ENCODE peak calls at places on chromosomes 6 and 20, in four cellular contexts. One of them, this sample, is unnamed.
A peak's percentile ranks its signal among the peaks of the same experiment; 100 is the strongest.

GRCh38 chr6:136067731-136068341 is 182.3 kb downstream of the MTFR2 start:
- DNase-seq in stimulated activated naive B cell treated with anti-CD40 and anti-IgM and Interleukin-4, amounts not matched to agents 10 μg/mL and 1 μg/mL and 100 μg/mL, for 72 hours: no peak
- DNase-seq in GM04504: no peak
- DNase-seq in left ventricle myocardium inferior: no peak
- DNase-seq in this sample: no peak

GRCh38 chr6:156980948-156981347 is 203.8 kb downstream of the ARID1B start:
- DNase-seq in stimulated activated naive B cell treated with anti-CD40 and anti-IgM and Interleukin-4, amounts not matched to agents 10 μg/mL and 1 μg/mL and 100 μg/mL, for 72 hours: no peak
- DNase-seq in left ventricle myocardium inferior: no peak
- DNase-seq in GM04504: no peak
- DNase-seq in this sample: no peak

GRCh38 chr20:32582659-32583580 is 2.2 kb downstream of the NOL4L start:
- DNase-seq in GM04504: no peak
- DNase-seq in stimulated activated naive B cell treated with anti-CD40 and anti-IgM and Interleukin-4, amounts not matched to agents 10 μg/mL and 1 μg/mL and 100 μg/mL, for 72 hours: no peak
- DNase-seq in left ventricle myocardium inferior: peak; percentile 25
- DNase-seq in this sample: no peak

GRCh38 chr6:146915671-146916127 is 288.5 kb upstream of the STXBP5 start:
- DNase-seq in left ventricle myocardium inferior: no peak
- DNase-seq in stimulated activated naive B cell treated with anti-CD40 and anti-IgM and Interleukin-4, amounts not matched to agents 10 μg/mL and 1 μg/mL and 100 μg/mL, for 72 hours: no peak
- DNase-seq in GM04504: no peak
- DNase-seq in this sample: no peak

GRCh38 chr6:8619853-8620252 is 184.5 kb upstream of the SLC35B3 start:
- DNase-seq in left ventricle myocardium inferior: no peak
- DNase-seq in GM04504: no peak
- DNase-seq in stimulated activated naive B cell treated with anti-CD40 and anti-IgM and Interleukin-4, amounts not matched to agents 10 μg/mL and 1 μg/mL and 100 μg/mL, for 72 hours: no peak
- DNase-seq in this sample: no peak

GRCh38 chr20:33475381-33476160 is 14.3 kb upstream of the CBFA2T2 start:
- DNase-seq in GM04504: no peak
- DNase-seq in stimulated activated naive B cell treated with anti-CD40 and anti-IgM and Interleukin-4, amounts not matched to agents 10 μg/mL and 1 μg/mL and 100 μg/mL, for 72 hours: no peak
- DNase-seq in left ventricle myocardium inferior: no peak
- DNase-seq in this sample: no peak

GRCh38 chr20:39944861-39945260 is 744.2 kb downstream of the MAFB start:
- DNase-seq in left ventricle myocardium inferior: no peak
- DNase-seq in GM04504: no peak
- DNase-seq in stimulated activated naive B cell treated with anti-CD40 and anti-IgM and Interleukin-4, amounts not matched to agents 10 μg/mL and 1 μg/mL and 100 μg/mL, for 72 hours: no peak
- DNase-seq in this sample: no peak

GRCh38 chr20:11158589-11158988 is 484.8 kb upstream of the JAG1 start:
- DNase-seq in left ventricle myocardium inferior: no peak
- DNase-seq in stimulated activated naive B cell treated with anti-CD40 and anti-IgM and Interleukin-4, amounts not matched to agents 10 μg/mL and 1 μg/mL and 100 μg/mL, for 72 hours: no peak
- DNase-seq in GM04504: no peak
- DNase-seq in this sample: no peak

GRCh38 chr6:166760288-166760687 is 133.2 kb upstream of the RPS6KA2 start:
- DNase-seq in left ventricle myocardium inferior: no peak
- DNase-seq in GM04504: no peak
- DNase-seq in stimulated activated naive B cell treated with anti-CD40 and anti-IgM and Interleukin-4, amounts not matched to agents 10 μg/mL and 1 μg/mL and 100 μg/mL, for 72 hours: no peak
- DNase-seq in this sample: no peak

GRCh38 chr6:89082439-89082838 is 1.9 kb downstream of the PNRC1 start:
- DNase-seq in left ventricle myocardium inferior: no peak
- DNase-seq in GM04504: no peak
- DNase-seq in stimulated activated naive B cell treated with anti-CD40 and anti-IgM and Interleukin-4, amounts not matched to agents 10 μg/mL and 1 μg/mL and 100 μg/mL, for 72 hours: no peak
- DNase-seq in this sample: no peak

GRCh38 chr20:38804682-38805501 is 605 bp upstream of the PPP1R16B start:
- DNase-seq in stimulated activated naive B cell treated with anti-CD40 and anti-IgM and Interleukin-4, amounts not matched to agents 10 μg/mL and 1 μg/mL and 100 μg/mL, for 72 hours: peak; percentile 75
- DNase-seq in left ventricle myocardium inferior: no peak
- DNase-seq in GM04504: no peak
- DNase-seq in this sample: no peak